ENCODE peak calls at places on chromosomes 11 and 22, in five cellular contexts. One of them, this sample, is unnamed.
A peak's percentile ranks its signal among the peaks of the same experiment; 100 is the strongest.

GRCh38 chr11:118078972-118079411 is 2.1 kb downstream of the TMPRSS4 start:
- DNase-seq in psoas muscle: no peak
- DNase-seq in PC-3: no peak
- DNase-seq in ovary: no peak
- DNase-seq in esophagus squamous epithelium: no peak
- DNase-seq in this sample: no peak

GRCh38 chr11:11966826-11967668 is 41.4 kb downstream of the DKK3 start:
- DNase-seq in esophagus squamous epithelium: no peak
- DNase-seq in PC-3: peak; percentile 73
- DNase-seq in ovary: peak; percentile 57
- DNase-seq in psoas muscle: peak; percentile 77
- DNase-seq in this sample: no peak

GRCh38 chr11:37124384-37124783 is 526.3 kb upstream of the RAG2 start:
- DNase-seq in PC-3: peak; percentile 37
- DNase-seq in psoas muscle: no peak
- DNase-seq in esophagus squamous epithelium: no peak
- DNase-seq in ovary: no peak
- DNase-seq in this sample: no peak

GRCh38 chr11:103811870-103812509 is 224.4 kb upstream of the DDI1 start:
- DNase-seq in PC-3: no peak
- DNase-seq in esophagus squamous epithelium: no peak
- DNase-seq in ovary: no peak
- DNase-seq in psoas muscle: no peak
- DNase-seq in this sample: no peak

GRCh38 chr11:13276852-13277718 is 505 bp upstream of the BMAL1 start:
- DNase-seq in PC-3: peak; percentile 96
- DNase-seq in psoas muscle: peak; percentile 99
- DNase-seq in esophagus squamous epithelium: peak; percentile 83
- DNase-seq in ovary: peak; percentile 97
- DNase-seq in this sample: peak; percentile 84

GRCh38 chr22:35894464-35894878 is 134.2 kb downstream of the RBFOX2 start:
- DNase-seq in psoas muscle: no peak
- DNase-seq in esophagus squamous epithelium: no peak
- DNase-seq in PC-3: no peak
- DNase-seq in ovary: no peak
- DNase-seq in this sample: no peak

GRCh38 chr22:19800761-19801244 is 40.2 kb downstream of the TBX1 start:
- DNase-seq in ovary: no peak
- DNase-seq in PC-3: no peak
- DNase-seq in esophagus squamous epithelium: no peak
- DNase-seq in psoas muscle: no peak
- DNase-seq in this sample: no peak

GRCh38 chr11:60303661-60304060 is 23.2 kb downstream of the MS4A4A start:
- DNase-seq in psoas muscle: no peak
- DNase-seq in ovary: no peak
- DNase-seq in PC-3: peak; percentile 29
- DNase-seq in esophagus squamous epithelium: no peak
- DNase-seq in this sample: no peak

GRCh38 chr11:43268786-43269185 is 43.0 kb upstream of the API5 start:
- DNase-seq in ovary: no peak
- DNase-seq in PC-3: no peak
- DNase-seq in psoas muscle: no peak
- DNase-seq in esophagus squamous epithelium: no peak
- DNase-seq in this sample: no peak

GRCh38 chr11:2297623-2298030 is 4.1 kb downstream of the C11orf21 start:
- DNase-seq in ovary: no peak
- DNase-seq in psoas muscle: no peak
- DNase-seq in esophagus squamous epithelium: no peak
- DNase-seq in PC-3: no peak
- DNase-seq in this sample: no peak

GRCh38 chr11:33387586-33387985 is 130.4 kb downstream of the HIPK3 start:
- DNase-seq in psoas muscle: no peak
- DNase-seq in esophagus squamous epithelium: no peak
- DNase-seq in PC-3: no peak
- DNase-seq in ovary: no peak
- DNase-seq in this sample: no peak

GRCh38 chr11:34654491-34655334 is 33.8 kb downstream of the EHF start:
- DNase-seq in PC-3: peak; percentile 97
- DNase-seq in ovary: no peak
- DNase-seq in esophagus squamous epithelium: no peak
- DNase-seq in psoas muscle: peak; percentile 89
- DNase-seq in this sample: peak; percentile 25

GRCh38 chr11:102115557-102115956 is 5.3 kb downstream of the YAP1 start:
- DNase-seq in psoas muscle: no peak
- DNase-seq in esophagus squamous epithelium: no peak
- DNase-seq in ovary: no peak
- DNase-seq in PC-3: peak; percentile 81
- DNase-seq in this sample: no peak

GRCh38 chr11:33500865-33501479 is 199.7 kb downstream of the C11orf91 start:
- DNase-seq in ovary: no peak
- DNase-seq in esophagus squamous epithelium: no peak
- DNase-seq in PC-3: peak; percentile 52
- DNase-seq in psoas muscle: no peak
- DNase-seq in this sample: no peak

GRCh38 chr11:66979336-66979980 is 4.4 kb downstream of the C11orf86 start:
- DNase-seq in psoas muscle: no peak
- DNase-seq in esophagus squamous epithelium: no peak
- DNase-seq in PC-3: no peak
- DNase-seq in ovary: no peak
- DNase-seq in this sample: no peak

GRCh38 chr11:128928400-128928799 is 14.3 kb downstream of the TP53AIP1 start:
- DNase-seq in psoas muscle: no peak
- DNase-seq in PC-3: no peak
- DNase-seq in ovary: no peak
- DNase-seq in esophagus squamous epithelium: no peak
- DNase-seq in this sample: no peak

GRCh38 chr11:94749367-94749766 is 18.8 kb upstream of the AMOTL1 start:
- DNase-seq in psoas muscle: no peak
- DNase-seq in ovary: no peak
- DNase-seq in esophagus squamous epithelium: no peak
- DNase-seq in PC-3: peak; percentile 99
- DNase-seq in this sample: no peak

GRCh38 chr22:27962268-27963191 is 43.5 kb upstream of the PITPNB start:
- DNase-seq in ovary: no peak
- DNase-seq in PC-3: no peak
- DNase-seq in esophagus squamous epithelium: no peak
- DNase-seq in psoas muscle: peak; percentile 47
- DNase-seq in this sample: no peak

GRCh38 chr11:70072471-70073187 is 5.5 kb upstream of the ANO1 start:
- DNase-seq in PC-3: no peak
- DNase-seq in psoas muscle: no peak
- DNase-seq in esophagus squamous epithelium: no peak
- DNase-seq in ovary: no peak
- DNase-seq in this sample: no peak

GRCh38 chr11:1401656-1402221 is 12.0 kb downstream of the BRSK2 start:
- DNase-seq in esophagus squamous epithelium: no peak
- DNase-seq in psoas muscle: peak; percentile 70
- DNase-seq in PC-3: peak; percentile 63
- DNase-seq in ovary: peak; percentile 60
- DNase-seq in this sample: no peak

GRCh38 chr11:32101791-32102190 is 10.9 kb downstream of the RCN1 start:
- DNase-seq in ovary: no peak
- DNase-seq in PC-3: peak; percentile 6
- DNase-seq in psoas muscle: no peak
- DNase-seq in esophagus squamous epithelium: no peak
- DNase-seq in this sample: no peak

GRCh38 chr11:24386551-24387404 is 110.1 kb upstream of the LUZP2 start:
- DNase-seq in ovary: no peak
- DNase-seq in PC-3: peak; percentile 60
- DNase-seq in esophagus squamous epithelium: no peak
- DNase-seq in psoas muscle: no peak
- DNase-seq in this sample: no peak
- TF ChIP-seq CTCF in ovary: no peak
- TF ChIP-seq CTCF in PC-3: peak; percentile 71
- TF ChIP-seq CTCF in esophagus squamous epithelium: no peak
- TF ChIP-seq CTCF in psoas muscle: no peak
- TF ChIP-seq CTCF in this sample: peak; percentile 38

DNA sequence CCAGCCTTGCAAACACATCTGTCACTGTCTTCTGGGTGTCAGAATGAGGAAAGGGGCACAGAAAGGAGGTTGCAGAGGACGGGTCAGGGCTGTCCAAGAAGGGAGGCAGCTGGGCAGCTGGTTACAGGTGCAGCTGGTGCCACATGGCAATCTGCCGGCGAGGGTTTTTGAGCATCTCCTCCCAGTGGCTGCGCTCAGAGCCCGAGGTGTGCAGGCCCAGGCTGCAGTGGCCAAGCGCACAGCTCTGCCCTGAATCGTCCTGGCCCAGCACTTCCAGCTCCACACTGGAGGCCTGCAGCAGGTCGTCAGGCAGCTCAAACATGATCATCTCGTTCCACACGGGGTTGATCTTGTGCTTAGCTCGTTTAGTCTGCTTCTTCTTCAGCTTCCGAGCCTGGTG is 42.2 kb downstream of the SYT13 start:
- DNase-seq in ovary: no peak
- DNase-seq in psoas muscle: no peak
- DNase-seq in PC-3: no peak
- DNase-seq in esophagus squamous epithelium: no peak
- DNase-seq in this sample: no peak
- H3K27me3 ChIP-seq in ovary: no peaks in the 10 kb centered on the region
- H3K27me3 ChIP-seq in psoas muscle: no peaks in the 10 kb centered on the region
- H3K27me3 ChIP-seq in PC-3: peaks cover 4% of the 10 kb centered on the region
- H3K27me3 ChIP-seq in esophagus squamous epithelium: no peaks in the 10 kb centered on the region
- H3K27me3 ChIP-seq in this sample: no peaks in the 10 kb centered on the region

GRCh38 chr11:74011360-74012071 is 2.6 kb upstream of the UCP3 start:
- DNase-seq in esophagus squamous epithelium: no peak
- DNase-seq in psoas muscle: no peak
- DNase-seq in ovary: no peak
- DNase-seq in PC-3: no peak
- DNase-seq in this sample: no peak
- H3K4me3 ChIP-seq in esophagus squamous epithelium: no peak overlapping the region
- H3K4me3 ChIP-seq in psoas muscle: no peak overlapping the region
- H3K4me3 ChIP-seq in ovary: no peak overlapping the region
- H3K4me3 ChIP-seq in PC-3: no peak overlapping the region
- H3K4me3 ChIP-seq in this sample: no peak overlapping the region

GRCh38 chr11:100629671-100630070 is 57.4 kb upstream of the ARHGAP42 start:
- DNase-seq in psoas muscle: no peak
- DNase-seq in PC-3: peak; percentile 55
- DNase-seq in ovary: no peak
- DNase-seq in esophagus squamous epithelium: no peak
- DNase-seq in this sample: no peak
- TF ChIP-seq CTCF in psoas muscle: no peak
- TF ChIP-seq CTCF in PC-3: peak; percentile 56
- TF ChIP-seq CTCF in ovary: no peak
- TF ChIP-seq CTCF in esophagus squamous epithelium: no peak
- TF ChIP-seq CTCF in this sample: no peak

GRCh38 chr11:65793625-65794400 is 7.0 kb downstream of the OVOL1 start:
- DNase-seq in psoas muscle: no peak
- DNase-seq in esophagus squamous epithelium: no peak
- DNase-seq in ovary: no peak
- DNase-seq in PC-3: no peak
- DNase-seq in this sample: no peak
- H3K27me3 ChIP-seq in psoas muscle: no peaks in the 10 kb centered on the region
- H3K27me3 ChIP-seq in esophagus squamous epithelium: no peaks in the 10 kb centered on the region
- H3K27me3 ChIP-seq in ovary: no peaks in the 10 kb centered on the region
- H3K27me3 ChIP-seq in PC-3: no peaks in the 10 kb centered on the region
- H3K27me3 ChIP-seq in this sample: peaks cover 18% of the 10 kb centered on the region

GRCh38 chr11:76911415-76911808 is 50.7 kb downstream of the ACER3 start:
- DNase-seq in ovary: no peak
- DNase-seq in esophagus squamous epithelium: no peak
- DNase-seq in PC-3: no peak
- DNase-seq in psoas muscle: no peak
- DNase-seq in this sample: no peak
- H3K4me3 ChIP-seq in ovary: no peak overlapping the region
- H3K4me3 ChIP-seq in esophagus squamous epithelium: no peak overlapping the region
- H3K4me3 ChIP-seq in PC-3: no peak overlapping the region
- H3K4me3 ChIP-seq in psoas muscle: no peak overlapping the region
- H3K4me3 ChIP-seq in this sample: no peak overlapping the region

GRCh38 chr11:62721994-62722393 is 5.3 kb downstream of the HNRNPUL2 start:
- DNase-seq in ovary: no peak
- DNase-seq in psoas muscle: no peak
- DNase-seq in PC-3: peak; percentile 40
- DNase-seq in esophagus squamous epithelium: no peak
- DNase-seq in this sample: no peak
- TF ChIP-seq CTCF in ovary: no peak
- TF ChIP-seq CTCF in psoas muscle: no peak
- TF ChIP-seq CTCF in PC-3: peak; percentile 51
- TF ChIP-seq CTCF in esophagus squamous epithelium: no peak
- TF ChIP-seq CTCF in this sample: no peak

GRCh38 chr11:109422755-109423113 is 744 bp downstream of the C11orf87 start:
- DNase-seq in ovary: no peak
- DNase-seq in PC-3: no peak
- DNase-seq in esophagus squamous epithelium: no peak
- DNase-seq in psoas muscle: no peak
- DNase-seq in this sample: no peak
- H3K27me3 ChIP-seq in ovary: no peaks in the 10 kb centered on the region
- H3K27me3 ChIP-seq in PC-3: peaks cover 45% of the 10 kb centered on the region
- H3K27me3 ChIP-seq in esophagus squamous epithelium: peaks cover 10% of the 10 kb centered on the region
- H3K27me3 ChIP-seq in psoas muscle: peaks cover 16% of the 10 kb centered on the region
- H3K27me3 ChIP-seq in this sample: peaks cover 5% of the 10 kb centered on the region

This sample was measured in BJ.